ENCODE peak calls at places on chromosomes 12 and 14, in four cellular contexts. M is germinal center, X is HFFc6, G is Caki2. K is an unnamed sample.

GRCh38 chr12:111034911-111035577 is 114.7 kb upstream of the MYL2 start:
- DNase-seq in M (no peak), X (no peak), G (no peak), K (peak; percentile 13)

GRCh38 chr14:64942531-64943111 is at the start of gene GPX2:
- DNase-seq in M (no peak), X (no peak), G (peak; percentile 80), K (no peak)

GRCh38 chr14:104432611-104433231 is 146.8 kb upstream of the C14orf180 start:
- DNase-seq in M (no peak), X (no peak), G (no peak), K (no peak)

GRCh38 chr12:57836442-57837375 is 9.8 kb downstream of the CTDSP2 start:
- DNase-seq in M (peak; percentile 60), X (peak; percentile 79), G (no peak), K (no peak)

GRCh38 chr14:84250863-84251262 is 1279.1 kb upstream of the FLRT2 start:
- DNase-seq in M (no peak), X (no peak), G (no peak), K (no peak)

GRCh38 chr12:113422030-113422900 is at the start of gene SDSL:
- DNase-seq in M (peak; percentile 56), X (peak; percentile 75), G (peak; percentile 86), K (peak; percentile 70)

GRCh38 chr14:56247495-56248087 is 129.4 kb downstream of the PELI2 start:
- DNase-seq in M (no peak), X (peak; percentile 13), G (no peak), K (no peak)

GRCh38 chr14:76774471-76775158 is 13.3 kb downstream of the VASH1 start:
- DNase-seq in M (no peak), X (no peak), G (no peak), K (no peak)

GRCh38 chr12:25997401-25997973 is 39.0 kb downstream of the RASSF8 start:
- DNase-seq in M (no peak), X (peak; percentile 96), G (peak; percentile 85), K (no peak)

GRCh38 chr12:108419949-108420348 is 80.8 kb upstream of the CMKLR1 start:
- DNase-seq in M (no peak), X (no peak), G (peak; percentile 11), K (no peak)

GRCh38 chr12:56105503-56105902 is 1.1 kb downstream of the PA2G4 start:
- DNase-seq in M (no peak), X (no peak), G (no peak), K (no peak)

GRCh38 chr12:47280543-47281330 is 201.0 kb upstream of the AMIGO2 start:
- DNase-seq in M (no peak), X (no peak), G (no peak), K (peak; percentile 59)

GRCh38 chr14:63594455-63595372 is 47.0 kb downstream of the WDR89 start:
- DNase-seq in M (no peak), X (no peak), G (no peak), K (no peak)

GRCh38 chr12:13347241-13348043 is 150.9 kb downstream of the EMP1 start:
- DNase-seq in M (no peak), X (peak; percentile 66), G (peak; percentile 75), K (no peak)

GRCh38 chr12:44972746-44973421 is 78.0 kb downstream of the DBX2 start:
- DNase-seq in M (peak; percentile 23), X (no peak), G (no peak), K (no peak)

GRCh38 chr14:101820283-101820798 is 58.8 kb downstream of the PPP2R5C start:
- DNase-seq in M (no peak), X (no peak), G (no peak), K (no peak)

GRCh38 chr14:105012171-105012985 is 8.5 kb downstream of the CDCA4 start:
- DNase-seq in M (no peak), X (no peak), G (no peak), K (no peak)

GRCh38 chr12:71621938-71622337 is 41.7 kb downstream of the ZFC3H1 start:
- DNase-seq in M (no peak), X (no peak), G (no peak), K (no peak)

GRCh38 chr14:35088514-35088913 is 33.3 kb downstream of the PPP2R3C start:
- DNase-seq in M (no peak), X (peak; percentile 25), G (no peak), K (peak; percentile 80)

GRCh38 chr14:68968721-68969120 is 10.4 kb downstream of the ACTN1 start:
- DNase-seq in M (no peak), X (no peak), G (no peak), K (no peak)

GRCh38 chr12:124739953-124740561 is 123.6 kb downstream of the SCARB1 start:
- DNase-seq in M (no peak), X (no peak), G (no peak), K (no peak)

GRCh38 chr12:2970744-2971143 is 11.5 kb downstream of the TEAD4 start:
- DNase-seq in M (no peak), X (no peak), G (no peak), K (peak; percentile 63)

GRCh38 chr12:108232565-108232964 is 103.5 kb downstream of the WSCD2 start:
- DNase-seq in M (no peak), X (no peak), G (peak; percentile 1), K (no peak)

GRCh38 chr12:53600490-53601295 is 25.5 kb downstream of the ATF7 start:
- DNase-seq in M (no peak), X (no peak), G (no peak), K (no peak)

GRCh38 chr14:61491224-61491623 is 169.8 kb downstream of the PRKCH start:
- DNase-seq in M (no peak), X (no peak), G (no peak), K (no peak)

GRCh38 chr12:105079011-105079570 is 5.2 kb downstream of the ALDH1L2 start:
- DNase-seq in M (no peak), X (no peak), G (no peak), K (no peak)

GRCh38 chr14:102071283-102071998 is 15.4 kb downstream of the HSP90AA1 start:
- DNase-seq in M (no peak), X (peak; percentile 25), G (peak; percentile 15), K (no peak)

GRCh38 chr12:69095765-69096477 is 143.4 kb upstream of the CPSF6 start:
- DNase-seq in M (no peak), X (no peak), G (no peak), K (no peak)

GRCh38 chr14:58812050-58812690 is 174.4 kb downstream of the DACT1 start:
- DNase-seq in M (no peak), X (no peak), G (no peak), K (no peak)

GRCh38 chr12:67766370-67766769 is 117.8 kb downstream of the DYRK2 start:
- DNase-seq in M (no peak), X (peak; percentile 83), G (peak; percentile 19), K (peak; percentile 10)

GRCh38 chr14:64405295-64405694 is 17.1 kb downstream of the MTHFD1 start:
- DNase-seq in M (no peak), X (no peak), G (no peak), K (peak; percentile 82)

GRCh38 chr12:124370851-124371250 is 76.0 kb downstream of the RFLNA start:
- DNase-seq in M (no peak), X (no peak), G (no peak), K (no peak)

GRCh38 chr12:121513464-121514183 is 67.2 kb downstream of the KDM2B start:
- DNase-seq in M (peak; percentile 83), X (no peak), G (peak; percentile 84), K (peak; percentile 16)

GRCh38 chr12:28966049-28966778 is 182.9 kb upstream of the FAR2 start:
- DNase-seq in M (no peak), X (no peak), G (no peak), K (no peak)

GRCh38 chr12:12365931-12366431 is 9.1 kb downstream of the BORCS5 start:
- DNase-seq in M (no peak), X (no peak), G (no peak), K (no peak)

GRCh38 chr14:51430079-51430478 is 190.0 kb downstream of the TMX1 start:
- DNase-seq in M (no peak), X (no peak), G (no peak), K (no peak)

GRCh38 chr12:53811606-53812005 is 59.8 kb upstream of the CISTR start:
- DNase-seq in M (no peak), X (no peak), G (no peak), K (no peak)

GRCh38 chr12:119704065-119704747 is 36.3 kb downstream of the PRKAB1 start:
- DNase-seq in M (no peak), X (peak; percentile 15), G (no peak), K (no peak)

GRCh38 chr12:117968826-117969659 is at the start of gene KSR2:
- DNase-seq in M (peak; percentile 85), X (no peak), G (peak; percentile 86), K (peak; percentile 15)

GRCh38 chr14:90795744-90796143 is 20.5 kb downstream of the TTC7B start:
- DNase-seq in M (no peak), X (peak; percentile 84), G (peak; percentile 33), K (no peak)